ENCODE peak calls at places on chromosomes 6 and 20, in four cellular contexts. One of them, this sample, is unnamed.

GRCh38 chr20:3710703-3711417 is 1.5 kb downstream of the SIGLEC1 start:
- DNase-seq in K562: peak
- DNase-seq in GM12891: peak
- DNase-seq in GM12878: no peak
- DNase-seq in this sample: peak

GRCh38 chr20:45028424-45029136 is 62.3 kb downstream of the STK4 start:
- DNase-seq in K562: no peak
- DNase-seq in GM12891: no peak
- DNase-seq in GM12878: no peak
- DNase-seq in this sample: no peak

GRCh38 chr6:96522469-96523009 is 933 bp downstream of the UFL1 start:
- DNase-seq in K562: no peak
- DNase-seq in GM12891: no peak
- DNase-seq in GM12878: no peak
- DNase-seq in this sample: peak

GRCh38 chr6:72810571-72811280 is 188.9 kb downstream of the KCNQ5 start:
- DNase-seq in K562: no peak
- DNase-seq in GM12891: no peak
- DNase-seq in GM12878: no peak
- DNase-seq in this sample: no peak

GRCh38 chr6:6987749-6988148 is 120.0 kb upstream of the RREB1 start:
- DNase-seq in K562: no peak
- DNase-seq in GM12891: no peak
- DNase-seq in GM12878: no peak
- DNase-seq in this sample: no peak

GRCh38 chr20:54250691-54251090 is 42.8 kb downstream of the PFDN4 start:
- DNase-seq in K562: no peak
- DNase-seq in GM12891: no peak
- DNase-seq in GM12878: no peak
- DNase-seq in this sample: no peak

GRCh38 chr6:82371799-82372508 is 8.3 kb downstream of the TPBG start:
- DNase-seq in K562: no peak
- DNase-seq in GM12891: no peak
- DNase-seq in GM12878: no peak
- DNase-seq in this sample: no peak

GRCh38 chr6:150069707-150070106 is 786 bp upstream of the ULBP3 start:
- DNase-seq in K562: no peak
- DNase-seq in GM12891: no peak
- DNase-seq in GM12878: no peak
- DNase-seq in this sample: no peak

GRCh38 chr6:38933426-38933825 is 115.2 kb upstream of the GLP1R start:
- DNase-seq in K562: peak
- DNase-seq in GM12891: no peak
- DNase-seq in GM12878: no peak
- DNase-seq in this sample: no peak

GRCh38 chr6:33279971-33280511 is 3.1 kb downstream of the B3GALT4 start:
- DNase-seq in K562: peak
- DNase-seq in GM12891: no peak
- DNase-seq in GM12878: no peak
- DNase-seq in this sample: peak

GRCh38 chr20:53869466-53870258 is 200.7 kb downstream of the BCAS1 start:
- DNase-seq in K562: peak
- DNase-seq in GM12891: no peak
- DNase-seq in GM12878: peak
- DNase-seq in this sample: peak

GRCh38 chr20:20457392-20458126 is 89.7 kb downstream of the INSM1 start:
- DNase-seq in K562: no peak
- DNase-seq in GM12891: no peak
- DNase-seq in GM12878: no peak
- DNase-seq in this sample: no peak

GRCh38 chr6:20565291-20565690 is 31.0 kb downstream of the CDKAL1 start:
- DNase-seq in K562: no peak
- DNase-seq in GM12891: peak
- DNase-seq in GM12878: no peak
- DNase-seq in this sample: no peak

GRCh38 chr6:43123691-43124314 is 47.3 kb upstream of the SRF start:
- DNase-seq in K562: no peak
- DNase-seq in GM12891: no peak
- DNase-seq in GM12878: no peak
- DNase-seq in this sample: no peak

GRCh38 chr6:105815657-105816555 is 270.2 kb upstream of the PRDM1 start:
- DNase-seq in K562: no peak
- DNase-seq in GM12891: no peak
- DNase-seq in GM12878: no peak
- DNase-seq in this sample: no peak

GRCh38 chr6:141467881-141468280 is 664.8 kb upstream of the GJE1 start:
- DNase-seq in K562: no peak
- DNase-seq in GM12891: no peak
- DNase-seq in GM12878: no peak
- DNase-seq in this sample: no peak

GRCh38 chr6:45791181-45791580 is 224.5 kb downstream of the CLIC5 start:
- DNase-seq in K562: no peak
- DNase-seq in GM12891: no peak
- DNase-seq in GM12878: no peak
- DNase-seq in this sample: no peak

GRCh38 chr6:19368511-19368910 is 468.7 kb upstream of the ID4 start:
- DNase-seq in K562: no peak
- DNase-seq in GM12891: no peak
- DNase-seq in GM12878: no peak
- DNase-seq in this sample: no peak

GRCh38 chr20:56676001-56676400 is 46.9 kb downstream of the TFAP2C start:
- DNase-seq in K562: no peak
- DNase-seq in GM12891: no peak
- DNase-seq in GM12878: no peak
- DNase-seq in this sample: no peak

GRCh38 chr6:127266892-127267741 is 453 bp downstream of the RNF146 start:
- DNase-seq in K562: peak
- DNase-seq in GM12891: peak
- DNase-seq in GM12878: no peak
- DNase-seq in this sample: no peak

GRCh38 chr6:21189721-21190120 is 403.8 kb upstream of the SOX4 start:
- DNase-seq in K562: no peak
- DNase-seq in GM12891: no peak
- DNase-seq in GM12878: no peak
- DNase-seq in this sample: no peak

GRCh38 chr6:107823047-107823557 is 1.0 kb downstream of the SCML4 start:
- DNase-seq in K562: no peak
- DNase-seq in GM12891: no peak
- DNase-seq in GM12878: no peak
- DNase-seq in this sample: no peak

GRCh38 chr20:20663841-20664240 is 48.6 kb downstream of the RALGAPA2 start:
- DNase-seq in K562: no peak
- DNase-seq in GM12891: no peak
- DNase-seq in GM12878: no peak
- DNase-seq in this sample: no peak

GRCh38 chr6:3747100-3747737 is 4.3 kb downstream of the PXDC1 start:
- DNase-seq in K562: no peak
- DNase-seq in GM12891: no peak
- DNase-seq in GM12878: no peak
- DNase-seq in this sample: no peak

GRCh38 chr6:89667872-89668556 is 29.5 kb upstream of the LYRM2 start:
- DNase-seq in K562: no peak
- DNase-seq in GM12891: no peak
- DNase-seq in GM12878: no peak
- DNase-seq in this sample: no peak

GRCh38 chr6:161215193-161215592 is 58.7 kb downstream of the AGPAT4 start:
- DNase-seq in K562: peak
- DNase-seq in GM12891: no peak
- DNase-seq in GM12878: no peak
- DNase-seq in this sample: no peak

GRCh38 chr6:135212935-135213334 is 31.8 kb downstream of the MYB start:
- DNase-seq in K562: no peak
- DNase-seq in GM12891: no peak
- DNase-seq in GM12878: no peak
- DNase-seq in this sample: no peak

GRCh38 chr6:25640871-25641270 is 11.1 kb upstream of the SCGN start:
- DNase-seq in K562: no peak
- DNase-seq in GM12891: no peak
- DNase-seq in GM12878: no peak
- DNase-seq in this sample: no peak

GRCh38 chr6:113560908-113561307 is 296.2 kb upstream of the MARCKS start:
- DNase-seq in K562: no peak
- DNase-seq in GM12891: no peak
- DNase-seq in GM12878: no peak
- DNase-seq in this sample: no peak

GRCh38 chr6:167825759-167826229 is 917 bp upstream of the AFDN start:
- DNase-seq in K562: peak
- DNase-seq in GM12891: no peak
- DNase-seq in GM12878: no peak
- DNase-seq in this sample: no peak

GRCh38 chr6:132798820-132799538 is 542 bp upstream of the SLC18B1 start:
- DNase-seq in K562: peak
- DNase-seq in GM12891: peak
- DNase-seq in GM12878: peak
- DNase-seq in this sample: no peak

GRCh38 chr6:37103169-37104039 is 66.5 kb upstream of the PIM1 start:
- DNase-seq in K562: peak
- DNase-seq in GM12891: no peak
- DNase-seq in GM12878: no peak
- DNase-seq in this sample: no peak

GRCh38 chr6:157089258-157089657 is 234.1 kb downstream of the TMEM242 start:
- DNase-seq in K562: no peak
- DNase-seq in GM12891: no peak
- DNase-seq in GM12878: no peak
- DNase-seq in this sample: no peak

GRCh38 chr6:30915591-30915946 is 1.5 kb downstream of the VARS2 start:
- DNase-seq in K562: peak
- DNase-seq in GM12891: peak
- DNase-seq in GM12878: no peak
- DNase-seq in this sample: peak

DNA sequence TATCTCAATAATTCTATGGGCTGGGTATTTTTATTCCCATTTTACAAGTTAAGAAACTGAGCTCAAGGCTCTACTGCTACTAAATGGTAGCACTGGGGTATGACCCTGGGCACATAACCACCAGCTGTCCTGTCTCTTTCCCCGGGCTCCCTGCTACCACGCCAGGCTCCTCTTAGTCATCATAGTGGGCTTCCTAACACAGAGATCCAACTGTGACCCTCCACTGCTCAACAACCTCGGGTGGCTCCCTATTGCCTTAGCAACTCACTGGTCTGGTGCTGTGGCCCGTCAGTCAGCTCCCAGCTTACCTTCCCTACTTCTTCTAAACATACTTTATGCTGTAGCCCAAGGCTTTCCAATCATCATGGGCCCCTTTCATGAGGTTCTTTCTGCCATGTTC is 4.5 kb downstream of the KIAA1755 start:
- DNase-seq in K562: no peak
- DNase-seq in GM12891: no peak
- DNase-seq in GM12878: no peak
- DNase-seq in this sample: no peak
- TF ChIP-seq SPI1 in K562: no peak
- TF ChIP-seq SPI1 in GM12891: no peak
- TF ChIP-seq SPI1 in GM12878: no peak
- TF ChIP-seq SPI1 in this sample: no peak

GRCh38 chr6:158219229-158219628 is 51.1 kb downstream of the GTF2H5 start:
- DNase-seq in K562: no peak
- DNase-seq in GM12891: no peak
- DNase-seq in GM12878: no peak
- DNase-seq in this sample: peak

GRCh38 chr6:158211273-158212055 is 43.3 kb downstream of the GTF2H5 start:
- DNase-seq in K562: no peak
- DNase-seq in GM12891: no peak
- DNase-seq in GM12878: no peak
- DNase-seq in this sample: no peak

GRCh38 chr6:158218467-158218866 is 50.3 kb downstream of the GTF2H5 start:
- DNase-seq in K562: no peak
- DNase-seq in GM12891: no peak
- DNase-seq in GM12878: no peak
- DNase-seq in this sample: no peak

GRCh38 chr6:158208226-158208807 is 40.2 kb downstream of the GTF2H5 start:
- DNase-seq in K562: no peak
- DNase-seq in GM12891: no peak
- DNase-seq in GM12878: no peak
- DNase-seq in this sample: no peak

DNA sequence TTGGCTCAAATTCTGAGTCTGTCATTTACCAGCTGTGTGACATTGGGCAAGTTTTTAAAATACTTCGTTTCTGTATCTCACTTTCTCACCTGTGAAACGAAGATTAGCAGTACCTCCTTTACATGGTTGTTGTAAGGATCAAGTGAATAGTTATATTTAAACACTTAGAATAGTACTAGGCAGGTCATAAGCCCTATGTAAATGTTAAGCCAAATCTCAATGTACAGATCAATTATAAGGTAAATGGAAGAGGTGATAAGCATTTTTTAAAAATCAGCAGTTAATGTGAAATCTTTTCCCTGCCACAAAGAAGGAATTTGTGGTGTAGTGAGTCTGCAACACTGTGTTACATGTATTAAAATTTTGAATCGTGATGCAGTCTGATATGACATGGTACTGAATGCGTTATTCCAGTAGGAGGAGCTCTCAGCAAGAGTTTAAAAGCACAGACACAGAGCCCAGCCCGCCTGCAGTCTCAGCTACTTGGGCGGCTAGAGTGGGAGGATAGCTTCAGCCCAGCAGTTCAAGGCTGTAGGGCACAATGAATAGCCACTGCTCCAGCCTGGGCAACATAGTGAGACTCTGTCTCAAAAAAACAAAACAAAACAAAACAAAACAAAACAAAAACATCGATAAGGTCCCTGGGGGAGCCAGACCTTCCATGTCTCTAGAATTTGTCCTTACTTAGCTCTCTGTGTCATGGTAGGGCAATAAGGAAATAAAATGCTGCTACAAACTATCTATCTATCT is 46.0 kb downstream of the GTF2H5 start:
- DNase-seq in K562: peak
- DNase-seq in GM12891: no peak
- DNase-seq in GM12878: peak
- DNase-seq in this sample: peak
- TF ChIP-seq SPI1 in K562: no peak
- TF ChIP-seq SPI1 in GM12891: no peak
- TF ChIP-seq SPI1 in GM12878: no peak
- TF ChIP-seq SPI1 in this sample: no peak

GRCh38 chr6:15327271-15327670 is 81.4 kb downstream of the JARID2 start:
- DNase-seq in K562: peak
- DNase-seq in GM12891: no peak
- DNase-seq in GM12878: no peak
- DNase-seq in this sample: peak
- TF ChIP-seq SPI1 in K562: no peak
- TF ChIP-seq SPI1 in GM12891: no peak
- TF ChIP-seq SPI1 in GM12878: no peak
- TF ChIP-seq SPI1 in this sample: no peak

GRCh38 chr20:14832630-14833029 is 495.2 kb upstream of the FLRT3 start:
- DNase-seq in K562: no peak
- DNase-seq in GM12891: no peak
- DNase-seq in GM12878: peak
- DNase-seq in this sample: no peak

GRCh38 chr20:14830899-14831298 is 493.5 kb upstream of the FLRT3 start:
- DNase-seq in K562: no peak
- DNase-seq in GM12891: no peak
- DNase-seq in GM12878: peak
- DNase-seq in this sample: no peak

GRCh38 chr20:14830466-14830865 is 493.1 kb upstream of the FLRT3 start:
- DNase-seq in K562: no peak
- DNase-seq in GM12891: peak
- DNase-seq in GM12878: peak
- DNase-seq in this sample: no peak

GRCh38 chr20:14828459-14828858 is 491.0 kb upstream of the FLRT3 start:
- DNase-seq in K562: no peak
- DNase-seq in GM12891: no peak
- DNase-seq in GM12878: no peak
- DNase-seq in this sample: no peak

GRCh38 chr20:14829897-14830296 is 492.5 kb upstream of the FLRT3 start:
- DNase-seq in K562: no peak
- DNase-seq in GM12891: no peak
- DNase-seq in GM12878: peak
- DNase-seq in this sample: no peak
- TF ChIP-seq SPI1 in K562: no peak
- TF ChIP-seq SPI1 in GM12891: no peak
- TF ChIP-seq SPI1 in GM12878: no peak
- TF ChIP-seq SPI1 in this sample: no peak